ENCODE peak calls at places on chromosomes 13 and 19, in eight cellular contexts. W, Q, R, V, T, B, L and F are unnamed samples.

GRCh38 chr13:74251778-74252519 is 117.7 kb upstream of the KLF12 start:
- DNase-seq in T (no peak), R (no peak), Q (no peak), V (peak; percentile 55), B (peak; percentile 30), L (no peak), W (no peak), F (peak; percentile 44)

GRCh38 chr19:22144394-22144793 is 52.4 kb downstream of the ZNF676 start:
- DNase-seq in T (no peak), R (no peak), W (no peak), Q (no peak), V (peak; percentile 2), B (peak; percentile 22), L (no peak), F (peak; percentile 11)

GRCh38 chr19:50332264-50333038 is 3.3 kb upstream of the KCNC3 start:
- DNase-seq in V (no peak), L (no peak), B (no peak), T (peak; percentile 56), Q (no peak), R (peak; percentile 64), W (peak; percentile 43), F (no peak)

GRCh38 chr13:71864094-71864980 is 2.7 kb downstream of the DACH1 start:
- DNase-seq in T (peak; percentile 90), V (peak; percentile 1), R (peak; percentile 61), Q (no peak), W (peak; percentile 63), B (peak; percentile 3), L (peak; percentile 2), F (no peak)

GRCh38 chr13:20391597-20392452 is 133.8 kb downstream of the CRYL1 start:
- DNase-seq in W (no peak), Q (no peak), T (no peak), L (no peak), R (no peak), V (no peak), B (no peak), F (no peak)

GRCh38 chr19:15107056-15108010 is at the start of gene SYDE1:
- DNase-seq in R (peak; percentile 66), Q (no peak), T (peak; percentile 89), B (peak; percentile 82), W (peak; percentile 68), V (peak; percentile 35), L (no peak), F (peak; percentile 66)

GRCh38 chr19:3268763-3269162 is 44.3 kb downstream of the CELF5 start:
- DNase-seq in V (no peak), T (no peak), R (no peak), W (no peak), Q (no peak), B (no peak), L (no peak), F (no peak)

GRCh38 chr13:34078334-34078999 is 260.5 kb downstream of the RFC3 start:
- DNase-seq in Q (no peak), W (no peak), T (no peak), L (no peak), V (no peak), B (no peak), R (no peak), F (no peak)

GRCh38 chr19:55256562-55257460 is 2.0 kb downstream of the PPP6R1 start:
- DNase-seq in T (no peak), W (no peak), Q (no peak), L (no peak), B (no peak), R (no peak), V (no peak), F (peak; percentile 19)

GRCh38 chr13:60969659-60970058 is 446.0 kb downstream of the PCDH20 start:
- DNase-seq in L (no peak), V (no peak), W (no peak), R (no peak), T (no peak), Q (no peak), B (peak; percentile 1), F (no peak)

GRCh38 chr19:289651-290538 is 1.3 kb downstream of the PLPP2 start:
- DNase-seq in W (no peak), V (peak; percentile 89), Q (peak; percentile 33), R (peak; percentile 71), L (no peak), B (no peak), T (peak; percentile 88), F (peak; percentile 34)

GRCh38 chr19:38877781-38878574 is at the start of gene RINL:
- DNase-seq in W (no peak), L (no peak), T (no peak), Q (peak; percentile 88), B (no peak), R (peak; percentile 56), V (no peak), F (no peak)

GRCh38 chr19:50486823-50487515 is 10.3 kb upstream of the GARIN5A start:
- DNase-seq in L (no peak), V (no peak), B (peak; percentile 31), R (no peak), Q (peak; percentile 37), T (peak; percentile 35), W (no peak), F (peak; percentile 58)

GRCh38 chr19:8358948-8359347 is 5.0 kb upstream of the ANGPTL4 start:
- DNase-seq in V (no peak), T (no peak), B (no peak), R (no peak), Q (no peak), W (no peak), L (no peak), F (no peak)

GRCh38 chr19:46303702-46304397 is 7.0 kb downstream of the HIF3A start:
- DNase-seq in V (peak; percentile 43), T (peak; percentile 93), L (no peak), B (peak; percentile 66), Q (no peak), W (peak; percentile 78), R (peak; percentile 86), F (no peak)

GRCh38 chr19:45901432-45901903 is 945 bp downstream of the MYPOP start:
- DNase-seq in L (no peak), W (no peak), Q (no peak), R (peak; percentile 76), B (peak; percentile 56), T (peak; percentile 84), V (peak; percentile 17), F (peak; percentile 72)

GRCh38 chr13:110869805-110870706 is 44.8 kb downstream of the ANKRD10 start:
- DNase-seq in R (peak; percentile 91), Q (no peak), T (peak; percentile 95), V (peak; percentile 100), L (peak; percentile 57), W (peak; percentile 92), B (peak; percentile 99), F (peak; percentile 100)
- TF ChIP-seq CTCF in R (no peak), Q (no peak), T (peak; percentile 10), V (no peak), L (peak; percentile 40), W (no peak), B (no peak), F (no peak)

GRCh38 chr13:109160887-109161669 is 531.7 kb downstream of the MYO16 start:
- DNase-seq in L (no peak), R (no peak), V (peak; percentile 17), B (no peak), Q (no peak), W (no peak), T (no peak), F (no peak)

GRCh38 chr13:109163052-109163413 is 533.6 kb downstream of the MYO16 start:
- DNase-seq in L (no peak), T (no peak), Q (no peak), V (no peak), B (peak; percentile 28), W (no peak), R (no peak), F (no peak)

GRCh38 chr13:109166807-109167206 is 537.4 kb downstream of the MYO16 start:
- DNase-seq in V (no peak), R (no peak), L (no peak), Q (no peak), T (no peak), W (no peak), B (no peak), F (no peak)

GRCh38 chr13:109162248-109163051 is 533.0 kb downstream of the MYO16 start:
- DNase-seq in R (no peak), L (no peak), T (no peak), V (peak; percentile 89), Q (peak; percentile 93), W (no peak), B (no peak), F (no peak)

DNA sequence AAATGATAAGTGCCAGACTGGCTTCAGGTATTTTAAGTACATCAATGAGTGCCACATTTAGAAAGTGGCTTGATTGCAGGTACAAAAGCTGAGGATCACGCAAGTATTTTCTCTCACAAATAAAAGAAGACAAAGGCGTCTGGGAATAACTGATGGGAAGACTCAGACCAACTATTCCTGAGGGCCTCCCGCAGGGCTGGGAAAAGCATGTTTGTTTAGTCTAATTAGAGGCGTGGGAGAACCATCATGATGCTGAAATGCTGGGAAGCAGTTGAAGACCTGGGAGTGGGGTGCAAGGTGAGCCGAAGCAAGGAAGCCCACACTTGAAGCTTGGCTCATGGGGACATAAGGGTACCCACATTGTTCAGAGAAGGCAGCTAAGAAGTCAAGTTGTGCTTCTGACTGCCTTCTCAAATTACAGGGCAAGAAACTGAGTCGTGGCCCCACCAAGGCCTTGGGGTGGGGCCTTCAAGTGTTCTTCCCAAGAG is 536.0 kb downstream of the MYO16 start:
- DNase-seq in V (no peak), L (no peak), T (no peak), R (no peak), B (no peak), Q (no peak), W (no peak), F (no peak)
- H3K4me3 ChIP-seq in V (no peak overlapping the region), L (no peak overlapping the region), T (no peak overlapping the region), R (no peak overlapping the region), B (no peak overlapping the region), Q (no peak overlapping the region), W (no peak overlapping the region), F (no peak overlapping the region)

GRCh38 chr13:52738719-52739467 is 727 bp downstream of the CNMD start:
- DNase-seq in Q (no peak), R (peak; percentile 47), B (peak; percentile 1), L (no peak), W (peak; percentile 7), T (peak; percentile 71), V (no peak), F (no peak)
- TF ChIP-seq CTCF in Q (peak; percentile 45), R (peak; percentile 55), B (no peak), L (no peak), W (peak; percentile 37), T (peak; percentile 3), V (peak; percentile 21), F (no peak)

GRCh38 chr13:75705908-75706307 is 69.8 kb downstream of the LMO7 start:
- DNase-seq in B (no peak), T (no peak), L (no peak), Q (no peak), V (no peak), W (no peak), R (no peak), F (no peak)

GRCh38 chr13:75703768-75704167 is 67.6 kb downstream of the LMO7 start:
- DNase-seq in V (no peak), W (no peak), T (no peak), Q (no peak), B (no peak), L (no peak), R (no peak), F (no peak)

GRCh38 chr13:75704194-75704941 is 68.2 kb downstream of the LMO7 start:
- DNase-seq in R (no peak), L (no peak), V (no peak), Q (no peak), W (no peak), B (peak; percentile 51), T (no peak), F (peak; percentile 32)

GRCh38 chr13:75704942-75705320 is 68.8 kb downstream of the LMO7 start:
- DNase-seq in T (peak; percentile 72), V (peak; percentile 82), W (no peak), L (no peak), R (no peak), Q (no peak), B (peak; percentile 21), F (no peak)

GRCh38 chr13:75705395-75705794 is 69.3 kb downstream of the LMO7 start:
- DNase-seq in V (peak; percentile 92), R (no peak), Q (no peak), B (peak; percentile 65), T (no peak), W (no peak), L (no peak), F (peak; percentile 59)
- H3K4me3 ChIP-seq in V (no peak overlapping the region), R (no peak overlapping the region), Q (no peak overlapping the region), B (no peak overlapping the region), T (no peak overlapping the region), W (no peak overlapping the region), L (no peak overlapping the region), F (no peak overlapping the region)